ENCODE peak calls at places on chromosomes 13 and 19, in ten cellular contexts. One of them, this sample, is unnamed.

GRCh38 chr19:33499248-33499647 is 22.3 kb downstream of the PEPD start:
- DNase-seq in stimulated activated CD4-positive, alpha-beta T cell treated with anti-CD3 and anti-CD28 coated beads, Interleukin-4, amount 100 ng/mL, for 24 hours: no peak
- DNase-seq in fibroblast of lung: no peak
- DNase-seq in stimulated activated naive CD4-positive, alpha-beta T cell: no peak
- DNase-seq in heart right ventricle: no peak
- DNase-seq in GM13976: no peak
- DNase-seq in Kasumi-1: no peak
- DNase-seq in activated T-helper 9 cell treated with anti-CD3 and anti-CD28 coated beads, Interleukin-2, amount 50 U/mL, for 16 hours: no peak
- DNase-seq in GM23248: no peak
- DNase-seq in stomach: no peak
- DNase-seq in this sample: peak

GRCh38 chr13:66312312-66313087 is 917.6 kb downstream of the PCDH9 start:
- DNase-seq in stimulated activated CD4-positive, alpha-beta T cell treated with anti-CD3 and anti-CD28 coated beads, Interleukin-4, amount 100 ng/mL, for 24 hours: no peak
- DNase-seq in stomach: peak
- DNase-seq in GM13976: no peak
- DNase-seq in stimulated activated naive CD4-positive, alpha-beta T cell: no peak
- DNase-seq in GM23248: no peak
- DNase-seq in fibroblast of lung: peak
- DNase-seq in activated T-helper 9 cell treated with anti-CD3 and anti-CD28 coated beads, Interleukin-2, amount 50 U/mL, for 16 hours: no peak
- DNase-seq in heart right ventricle: no peak
- DNase-seq in Kasumi-1: no peak
- DNase-seq in this sample: no peak

GRCh38 chr13:106322628-106323027 is 212.8 kb downstream of the EFNB2 start:
- DNase-seq in heart right ventricle: no peak
- DNase-seq in stomach: no peak
- DNase-seq in activated T-helper 9 cell treated with anti-CD3 and anti-CD28 coated beads, Interleukin-2, amount 50 U/mL, for 16 hours: no peak
- DNase-seq in stimulated activated naive CD4-positive, alpha-beta T cell: no peak
- DNase-seq in stimulated activated CD4-positive, alpha-beta T cell treated with anti-CD3 and anti-CD28 coated beads, Interleukin-4, amount 100 ng/mL, for 24 hours: no peak
- DNase-seq in fibroblast of lung: no peak
- DNase-seq in Kasumi-1: no peak
- DNase-seq in GM23248: no peak
- DNase-seq in GM13976: no peak
- DNase-seq in this sample: no peak

GRCh38 chr19:42313096-42313839 is at the start of gene TMEM145:
- DNase-seq in stimulated activated naive CD4-positive, alpha-beta T cell: no peak
- DNase-seq in fibroblast of lung: peak
- DNase-seq in stimulated activated CD4-positive, alpha-beta T cell treated with anti-CD3 and anti-CD28 coated beads, Interleukin-4, amount 100 ng/mL, for 24 hours: peak
- DNase-seq in activated T-helper 9 cell treated with anti-CD3 and anti-CD28 coated beads, Interleukin-2, amount 50 U/mL, for 16 hours: no peak
- DNase-seq in stomach: peak
- DNase-seq in heart right ventricle: no peak
- DNase-seq in GM23248: peak
- DNase-seq in Kasumi-1: peak
- DNase-seq in GM13976: peak
- DNase-seq in this sample: no peak

GRCh38 chr13:99442273-99442895 is 58.9 kb upstream of the TM9SF2 start:
- DNase-seq in GM23248: peak
- DNase-seq in GM13976: peak
- DNase-seq in fibroblast of lung: peak
- DNase-seq in stimulated activated CD4-positive, alpha-beta T cell treated with anti-CD3 and anti-CD28 coated beads, Interleukin-4, amount 100 ng/mL, for 24 hours: peak
- DNase-seq in Kasumi-1: peak
- DNase-seq in heart right ventricle: no peak
- DNase-seq in stomach: peak
- DNase-seq in activated T-helper 9 cell treated with anti-CD3 and anti-CD28 coated beads, Interleukin-2, amount 50 U/mL, for 16 hours: no peak
- DNase-seq in stimulated activated naive CD4-positive, alpha-beta T cell: peak
- DNase-seq in this sample: no peak

GRCh38 chr13:110106726-110107125 is 200.2 kb downstream of the COL4A1 start:
- DNase-seq in activated T-helper 9 cell treated with anti-CD3 and anti-CD28 coated beads, Interleukin-2, amount 50 U/mL, for 16 hours: no peak
- DNase-seq in heart right ventricle: peak
- DNase-seq in Kasumi-1: no peak
- DNase-seq in stomach: no peak
- DNase-seq in stimulated activated naive CD4-positive, alpha-beta T cell: no peak
- DNase-seq in fibroblast of lung: peak
- DNase-seq in GM23248: peak
- DNase-seq in GM13976: no peak
- DNase-seq in stimulated activated CD4-positive, alpha-beta T cell treated with anti-CD3 and anti-CD28 coated beads, Interleukin-4, amount 100 ng/mL, for 24 hours: no peak
- DNase-seq in this sample: peak

GRCh38 chr13:46172531-46172991 is 9.4 kb downstream of the LCP1 start:
- DNase-seq in Kasumi-1: peak
- DNase-seq in fibroblast of lung: no peak
- DNase-seq in stomach: no peak
- DNase-seq in activated T-helper 9 cell treated with anti-CD3 and anti-CD28 coated beads, Interleukin-2, amount 50 U/mL, for 16 hours: no peak
- DNase-seq in GM13976: no peak
- DNase-seq in GM23248: no peak
- DNase-seq in heart right ventricle: no peak
- DNase-seq in stimulated activated naive CD4-positive, alpha-beta T cell: peak
- DNase-seq in stimulated activated CD4-positive, alpha-beta T cell treated with anti-CD3 and anti-CD28 coated beads, Interleukin-4, amount 100 ng/mL, for 24 hours: peak
- DNase-seq in this sample: no peak

GRCh38 chr19:49347835-49348234 is 12.6 kb downstream of the CD37 start:
- DNase-seq in activated T-helper 9 cell treated with anti-CD3 and anti-CD28 coated beads, Interleukin-2, amount 50 U/mL, for 16 hours: no peak
- DNase-seq in fibroblast of lung: peak
- DNase-seq in Kasumi-1: peak
- DNase-seq in GM13976: no peak
- DNase-seq in heart right ventricle: no peak
- DNase-seq in stomach: no peak
- DNase-seq in stimulated activated naive CD4-positive, alpha-beta T cell: no peak
- DNase-seq in GM23248: peak
- DNase-seq in stimulated activated CD4-positive, alpha-beta T cell treated with anti-CD3 and anti-CD28 coated beads, Interleukin-4, amount 100 ng/mL, for 24 hours: no peak
- DNase-seq in this sample: no peak

GRCh38 chr19:54432144-54432738 is 16.8 kb upstream of the LENG8 start:
- DNase-seq in stimulated activated naive CD4-positive, alpha-beta T cell: no peak
- DNase-seq in stomach: no peak
- DNase-seq in Kasumi-1: no peak
- DNase-seq in GM13976: no peak
- DNase-seq in heart right ventricle: no peak
- DNase-seq in activated T-helper 9 cell treated with anti-CD3 and anti-CD28 coated beads, Interleukin-2, amount 50 U/mL, for 16 hours: no peak
- DNase-seq in stimulated activated CD4-positive, alpha-beta T cell treated with anti-CD3 and anti-CD28 coated beads, Interleukin-4, amount 100 ng/mL, for 24 hours: no peak
- DNase-seq in fibroblast of lung: no peak
- DNase-seq in GM23248: no peak
- DNase-seq in this sample: no peak

GRCh38 chr19:50639121-50640112 is at the start of gene SYT3:
- DNase-seq in Kasumi-1: no peak
- DNase-seq in stimulated activated CD4-positive, alpha-beta T cell treated with anti-CD3 and anti-CD28 coated beads, Interleukin-4, amount 100 ng/mL, for 24 hours: peak
- DNase-seq in heart right ventricle: peak
- DNase-seq in stimulated activated naive CD4-positive, alpha-beta T cell: peak
- DNase-seq in stomach: peak
- DNase-seq in activated T-helper 9 cell treated with anti-CD3 and anti-CD28 coated beads, Interleukin-2, amount 50 U/mL, for 16 hours: no peak
- DNase-seq in GM13976: peak
- DNase-seq in GM23248: peak
- DNase-seq in fibroblast of lung: peak
- DNase-seq in this sample: no peak

GRCh38 chr19:18204394-18205179 is 745 bp upstream of the RAB3A start:
- DNase-seq in GM13976: no peak
- DNase-seq in Kasumi-1: peak
- DNase-seq in activated T-helper 9 cell treated with anti-CD3 and anti-CD28 coated beads, Interleukin-2, amount 50 U/mL, for 16 hours: no peak
- DNase-seq in stimulated activated naive CD4-positive, alpha-beta T cell: no peak
- DNase-seq in stimulated activated CD4-positive, alpha-beta T cell treated with anti-CD3 and anti-CD28 coated beads, Interleukin-4, amount 100 ng/mL, for 24 hours: no peak
- DNase-seq in fibroblast of lung: no peak
- DNase-seq in GM23248: peak
- DNase-seq in stomach: peak
- DNase-seq in heart right ventricle: peak
- DNase-seq in this sample: no peak

GRCh38 chr19:45468159-45468651 is 409 bp downstream of the FOSB start:
- DNase-seq in GM13976: no peak
- DNase-seq in activated T-helper 9 cell treated with anti-CD3 and anti-CD28 coated beads, Interleukin-2, amount 50 U/mL, for 16 hours: no peak
- DNase-seq in stomach: peak
- DNase-seq in stimulated activated naive CD4-positive, alpha-beta T cell: no peak
- DNase-seq in GM23248: peak
- DNase-seq in fibroblast of lung: no peak
- DNase-seq in heart right ventricle: no peak
- DNase-seq in Kasumi-1: peak
- DNase-seq in stimulated activated CD4-positive, alpha-beta T cell treated with anti-CD3 and anti-CD28 coated beads, Interleukin-4, amount 100 ng/mL, for 24 hours: peak
- DNase-seq in this sample: no peak

GRCh38 chr19:13033819-13034611 is 38.7 kb downstream of the NFIX start:
- DNase-seq in GM13976: peak
- DNase-seq in stimulated activated CD4-positive, alpha-beta T cell treated with anti-CD3 and anti-CD28 coated beads, Interleukin-4, amount 100 ng/mL, for 24 hours: peak
- DNase-seq in stomach: peak
- DNase-seq in GM23248: peak
- DNase-seq in activated T-helper 9 cell treated with anti-CD3 and anti-CD28 coated beads, Interleukin-2, amount 50 U/mL, for 16 hours: no peak
- DNase-seq in stimulated activated naive CD4-positive, alpha-beta T cell: no peak
- DNase-seq in Kasumi-1: peak
- DNase-seq in fibroblast of lung: peak
- DNase-seq in heart right ventricle: peak
- DNase-seq in this sample: peak

GRCh38 chr13:51624207-51624606 is 39.9 kb downstream of the WDFY2 start:
- DNase-seq in stomach: no peak
- DNase-seq in stimulated activated naive CD4-positive, alpha-beta T cell: no peak
- DNase-seq in fibroblast of lung: no peak
- DNase-seq in heart right ventricle: no peak
- DNase-seq in GM13976: no peak
- DNase-seq in stimulated activated CD4-positive, alpha-beta T cell treated with anti-CD3 and anti-CD28 coated beads, Interleukin-4, amount 100 ng/mL, for 24 hours: no peak
- DNase-seq in activated T-helper 9 cell treated with anti-CD3 and anti-CD28 coated beads, Interleukin-2, amount 50 U/mL, for 16 hours: no peak
- DNase-seq in GM23248: no peak
- DNase-seq in Kasumi-1: no peak
- DNase-seq in this sample: no peak

GRCh38 chr19:584240-585001 is 5.3 kb upstream of the HCN2 start:
- DNase-seq in Kasumi-1: peak
- DNase-seq in stimulated activated CD4-positive, alpha-beta T cell treated with anti-CD3 and anti-CD28 coated beads, Interleukin-4, amount 100 ng/mL, for 24 hours: peak
- DNase-seq in fibroblast of lung: no peak
- DNase-seq in stomach: peak
- DNase-seq in GM13976: peak
- DNase-seq in stimulated activated naive CD4-positive, alpha-beta T cell: peak
- DNase-seq in heart right ventricle: peak
- DNase-seq in activated T-helper 9 cell treated with anti-CD3 and anti-CD28 coated beads, Interleukin-2, amount 50 U/mL, for 16 hours: peak
- DNase-seq in GM23248: peak
- DNase-seq in this sample: no peak

GRCh38 chr13:113837554-113838355 is 26.1 kb downstream of the GAS6 start:
- DNase-seq in Kasumi-1: no peak
- DNase-seq in stimulated activated CD4-positive, alpha-beta T cell treated with anti-CD3 and anti-CD28 coated beads, Interleukin-4, amount 100 ng/mL, for 24 hours: no peak
- DNase-seq in fibroblast of lung: peak
- DNase-seq in stomach: peak
- DNase-seq in activated T-helper 9 cell treated with anti-CD3 and anti-CD28 coated beads, Interleukin-2, amount 50 U/mL, for 16 hours: no peak
- DNase-seq in GM13976: no peak
- DNase-seq in stimulated activated naive CD4-positive, alpha-beta T cell: no peak
- DNase-seq in heart right ventricle: peak
- DNase-seq in GM23248: peak
- DNase-seq in this sample: peak

GRCh38 chr13:77872995-77873394 is 45.6 kb downstream of the EDNRB start:
- DNase-seq in stimulated activated naive CD4-positive, alpha-beta T cell: no peak
- DNase-seq in stomach: no peak
- DNase-seq in fibroblast of lung: no peak
- DNase-seq in activated T-helper 9 cell treated with anti-CD3 and anti-CD28 coated beads, Interleukin-2, amount 50 U/mL, for 16 hours: no peak
- DNase-seq in stimulated activated CD4-positive, alpha-beta T cell treated with anti-CD3 and anti-CD28 coated beads, Interleukin-4, amount 100 ng/mL, for 24 hours: no peak
- DNase-seq in GM13976: no peak
- DNase-seq in heart right ventricle: no peak
- DNase-seq in GM23248: no peak
- DNase-seq in Kasumi-1: no peak
- DNase-seq in this sample: no peak

This sample was measured in left lobe of liver.